ENCODE peak calls at places on chromosome 20, in seven cellular contexts. L is astrocyte of the spinal cord; Z is glomerular endothelial cell; U is activated CD4-positive, CD25-positive, alpha-beta regulatory T cell; R is left cardiac atrium; B is HEK293T; T is GM13976. G is an unnamed sample.

GRCh38 chr20:51462566-51463276 is 79.8 kb downstream of the NFATC2 start:
- DNase-seq in L (peak; percentile 65), Z (no peak), U (no peak), R (peak; percentile 83), B (no peak), T (no peak), G (peak; percentile 91)

GRCh38 chr20:6940052-6940451 is 172.6 kb downstream of the BMP2 start:
- DNase-seq in L (no peak), Z (no peak), U (no peak), R (no peak), B (peak; percentile 38), T (no peak), G (no peak)

GRCh38 chr20:33437141-33437911 is 6.2 kb downstream of the SNTA1 start:
- DNase-seq in L (peak; percentile 59), Z (no peak), U (no peak), R (peak; percentile 71), B (no peak), T (no peak), G (peak; percentile 79)

GRCh38 chr20:46523108-46523507 is 9.7 kb upstream of the ZNF334 start:
- DNase-seq in L (no peak), Z (no peak), U (no peak), R (no peak), B (no peak), T (no peak), G (no peak)

GRCh38 chr20:33693741-33694645 is 7.8 kb upstream of the E2F1 start:
- DNase-seq in L (no peak), Z (no peak), U (no peak), R (peak; percentile 61), B (no peak), T (no peak), G (peak; percentile 72)

GRCh38 chr20:11011653-11012052 is 337.9 kb upstream of the JAG1 start:
- DNase-seq in L (no peak), Z (no peak), U (no peak), R (no peak), B (no peak), T (no peak), G (no peak)

GRCh38 chr20:61321481-61321880 is 69.4 kb downstream of the CDH4 start:
- DNase-seq in L (no peak), Z (no peak), U (no peak), R (no peak), B (no peak), T (no peak), G (no peak)

GRCh38 chr20:36035720-36036119 is 67.3 kb downstream of the CNBD2 start:
- DNase-seq in L (no peak), Z (no peak), U (no peak), R (no peak), B (no peak), T (no peak), G (no peak)

GRCh38 chr20:15986690-15987089 is 586.6 kb downstream of the KIF16B start:
- DNase-seq in L (no peak), Z (no peak), U (no peak), R (no peak), B (no peak), T (peak; percentile 34), G (no peak)

GRCh38 chr20:34971038-34971872 is 15.6 kb downstream of the MYH7B start:
- DNase-seq in L (no peak), Z (no peak), U (no peak), R (no peak), B (no peak), T (no peak), G (no peak)

GRCh38 chr20:1764136-1765033 is 106.8 kb upstream of the SIRPG start:
- DNase-seq in L (peak; percentile 81), Z (peak; percentile 62), U (peak; percentile 6), R (peak; percentile 75), B (peak; percentile 71), T (peak; percentile 64), G (peak; percentile 84)

GRCh38 chr20:4613718-4614620 is 107.7 kb upstream of the PRND start:
- DNase-seq in L (peak; percentile 73), Z (peak; percentile 64), U (peak; percentile 52), R (peak; percentile 43), B (no peak), T (peak; percentile 57), G (peak; percentile 67)

GRCh38 chr20:13741879-13742278 is 42.8 kb downstream of the ESF1 start:
- DNase-seq in L (no peak), Z (no peak), U (no peak), R (no peak), B (no peak), T (no peak), G (no peak)

GRCh38 chr20:63742381-63743024 is 2.9 kb downstream of the SLC2A4RG start:
- DNase-seq in L (no peak), Z (no peak), U (no peak), R (no peak), B (no peak), T (peak; percentile 23), G (no peak)

GRCh38 chr20:16397053-16397452 is 176.2 kb downstream of the KIF16B start:
- DNase-seq in L (peak; percentile 19), Z (no peak), U (no peak), R (peak; percentile 71), B (no peak), T (no peak), G (peak; percentile 71)

GRCh38 chr20:35991142-35991771 is 22.9 kb downstream of the CNBD2 start:
- DNase-seq in L (peak; percentile 24), Z (no peak), U (no peak), R (no peak), B (peak; percentile 57), T (no peak), G (no peak)

GRCh38 chr20:37866051-37866450 is 36.9 kb upstream of the VSTM2L start:
- DNase-seq in L (no peak), Z (no peak), U (no peak), R (no peak), B (no peak), T (peak; percentile 15), G (no peak)

GRCh38 chr20:33796263-33796906 is 14.8 kb upstream of the CHMP4B start:
- DNase-seq in L (no peak), Z (no peak), U (no peak), R (no peak), B (no peak), T (no peak), G (no peak)

GRCh38 chr20:19308151-19308550 is 95.7 kb downstream of the SLC24A3 start:
- DNase-seq in L (no peak), Z (no peak), U (no peak), R (no peak), B (no peak), T (no peak), G (no peak)

GRCh38 chr20:55478739-55479450 is 526.4 kb downstream of the CBLN4 start:
- DNase-seq in L (no peak), Z (no peak), U (no peak), R (no peak), B (no peak), T (no peak), G (no peak)

GRCh38 chr20:62215020-62215990 is 4.8 kb downstream of the HRH3 start:
- DNase-seq in L (no peak), Z (no peak), U (no peak), R (no peak), B (no peak), T (no peak), G (no peak)

GRCh38 chr20:53639128-53639527 is 45.5 kb upstream of the ZNF217 start:
- DNase-seq in L (no peak), Z (no peak), U (no peak), R (no peak), B (no peak), T (no peak), G (no peak)

GRCh38 chr20:61448396-61448795 is 196.3 kb downstream of the CDH4 start:
- DNase-seq in L (no peak), Z (no peak), U (no peak), R (no peak), B (no peak), T (no peak), G (no peak)

GRCh38 chr20:59743767-59744485 is 139.6 kb downstream of the PHACTR3 start:
- DNase-seq in L (no peak), Z (no peak), U (no peak), R (no peak), B (no peak), T (no peak), G (no peak)

GRCh38 chr20:19709635-19710335 is 48.3 kb upstream of the RIN2 start:
- DNase-seq in L (no peak), Z (no peak), U (no peak), R (no peak), B (no peak), T (no peak), G (no peak)

GRCh38 chr20:51331466-51331865 is 211.1 kb downstream of the NFATC2 start:
- DNase-seq in L (peak; percentile 89), Z (no peak), U (no peak), R (no peak), B (no peak), T (no peak), G (no peak)

GRCh38 chr20:4697874-4698221 is 23.9 kb upstream of the PRND start:
- DNase-seq in L (no peak), Z (no peak), U (no peak), R (no peak), B (no peak), T (no peak), G (no peak)

GRCh38 chr20:43767686-43768474 is 41.1 kb upstream of the GTSF1L start:
- DNase-seq in L (peak; percentile 49), Z (no peak), U (no peak), R (no peak), B (no peak), T (no peak), G (no peak)

GRCh38 chr20:40519928-40520327 is 169.1 kb downstream of the MAFB start:
- DNase-seq in L (no peak), Z (no peak), U (no peak), R (no peak), B (no peak), T (no peak), G (no peak)

GRCh38 chr20:19913927-19914614 is 103.1 kb upstream of the NAA20 start:
- DNase-seq in L (peak; percentile 47), Z (no peak), U (no peak), R (no peak), B (no peak), T (no peak), G (no peak)

GRCh38 chr20:52191132-52191435 is 495 bp downstream of the ZFP64 start:
- DNase-seq in L (no peak), Z (no peak), U (no peak), R (no peak), B (peak; percentile 15), T (no peak), G (no peak)

GRCh38 chr20:16201191-16201590 is 372.1 kb downstream of the KIF16B start:
- DNase-seq in L (no peak), Z (no peak), U (no peak), R (no peak), B (no peak), T (no peak), G (no peak)

GRCh38 chr20:46307139-46307998 is 929 bp downstream of the CDH22 start:
- DNase-seq in L (peak; percentile 14), Z (no peak), U (peak; percentile 62), R (peak; percentile 51), B (peak; percentile 79), T (peak; percentile 96), G (peak; percentile 60)

GRCh38 chr20:62066983-62067433 is 1.3 kb upstream of the TAF4 start:
- DNase-seq in L (no peak), Z (no peak), U (no peak), R (no peak), B (no peak), T (peak; percentile 70), G (no peak)

GRCh38 chr20:15141880-15142279 is 804.5 kb upstream of the FLRT3 start:
- DNase-seq in L (no peak), Z (no peak), U (no peak), R (no peak), B (no peak), T (no peak), G (no peak)

GRCh38 chr20:41361757-41362747 is 4.6 kb downstream of the EMILIN3 start:
- DNase-seq in L (no peak), Z (no peak), U (no peak), R (no peak), B (no peak), T (no peak), G (peak; percentile 70)

GRCh38 chr20:18992418-18992817 is 178.8 kb downstream of the SCP2D1 start:
- DNase-seq in L (no peak), Z (no peak), U (no peak), R (no peak), B (no peak), T (no peak), G (no peak)

GRCh38 chr20:22771706-22772105 is 187.3 kb upstream of the FOXA2 start:
- DNase-seq in L (no peak), Z (no peak), U (no peak), R (no peak), B (no peak), T (no peak), G (no peak)